ENCODE peak calls at places on chromosome 7, in six cellular contexts. Q is prostate gland, T is endothelial cell of umbilical vein, Y is spleen, R is tibial nerve, A is IMR-90. F is an unnamed sample.

GRCh38 chr7:152073352-152073751 is 47.9 kb downstream of the GALNT11 start:
- DNase-seq in Q (no peak), T (no peak), Y (no peak), R (no peak), A (no peak), F (no peak)

GRCh38 chr7:115417662-115418061 is 495.8 kb downstream of the MDFIC start:
- DNase-seq in Q (no peak), T (no peak), Y (no peak), R (no peak), A (no peak), F (no peak)

GRCh38 chr7:81624650-81625310 is 145.1 kb downstream of the HGF start:
- DNase-seq in Q (no peak), T (no peak), Y (no peak), R (no peak), A (peak), F (no peak)

GRCh38 chr7:158838238-158838637 is 8.9 kb upstream of the ESYT2 start:
- DNase-seq in Q (no peak), T (no peak), Y (no peak), R (no peak), A (no peak), F (no peak)

GRCh38 chr7:22842383-22842903 is 19.8 kb upstream of the TOMM7 start:
- DNase-seq in Q (no peak), T (no peak), Y (no peak), R (no peak), A (no peak), F (no peak)

GRCh38 chr7:151251926-151252835 is 3.7 kb upstream of the SMARCD3 start:
- DNase-seq in Q (no peak), T (peak), Y (no peak), R (peak), A (peak), F (no peak)

GRCh38 chr7:27091936-27092752 is 3.7 kb downstream of the HOXA1 start:
- DNase-seq in Q (no peak), T (no peak), Y (no peak), R (no peak), A (no peak), F (no peak)

GRCh38 chr7:118573065-118573464 is 348.6 kb downstream of the ANKRD7 start:
- DNase-seq in Q (peak), T (no peak), Y (no peak), R (no peak), A (no peak), F (peak)

GRCh38 chr7:135147341-135147898 is 452 bp upstream of the TMEM140 start:
- DNase-seq in Q (no peak), T (peak), Y (no peak), R (no peak), A (peak), F (no peak)

GRCh38 chr7:31595390-31595789 is 81.5 kb downstream of the ITPRID1 start:
- DNase-seq in Q (no peak), T (no peak), Y (no peak), R (no peak), A (no peak), F (no peak)

GRCh38 chr7:44667190-44667589 is 60.8 kb downstream of the OGDH start:
- DNase-seq in Q (no peak), T (no peak), Y (no peak), R (no peak), A (no peak), F (no peak)

GRCh38 chr7:149261829-149262617 is at the start of gene ZNF783:
- DNase-seq in Q (peak), T (peak), Y (peak), R (peak), A (peak), F (peak)
- TF ChIP-seq POLR2A in Q (peak), T (no peak), Y (no peak), R (no peak), A (no peak), F (peak)

DNA sequence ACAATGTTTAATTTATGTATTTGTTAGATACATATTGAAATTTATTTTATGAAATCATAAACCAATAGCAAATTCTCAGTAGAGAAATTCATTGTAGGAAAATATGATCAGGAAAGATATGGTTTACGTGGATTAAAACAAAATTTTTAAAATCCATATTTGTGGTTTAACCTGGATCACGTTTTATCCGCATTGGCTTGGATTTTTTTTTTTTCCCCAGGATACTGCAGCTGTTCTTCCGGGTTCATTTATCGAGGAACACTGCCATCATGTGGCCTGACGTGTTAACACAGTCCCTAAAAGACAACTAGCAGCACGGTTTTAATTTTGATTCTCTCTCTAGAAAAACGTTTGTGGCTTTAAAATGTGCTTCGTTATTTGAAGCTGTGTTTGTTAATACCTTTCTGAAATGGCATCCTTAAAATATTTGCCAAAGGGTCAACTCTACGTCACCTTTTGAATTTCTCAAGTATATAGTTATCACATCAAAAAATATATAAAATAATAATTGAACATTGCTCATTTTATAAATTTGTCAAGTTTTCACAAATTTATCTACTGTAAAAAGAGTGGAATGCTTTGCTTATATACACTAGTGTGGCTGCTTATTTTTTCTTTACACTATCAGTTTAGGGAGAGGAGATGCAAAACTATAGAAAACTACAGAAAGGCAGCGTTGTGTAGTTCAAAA is 8.7 kb upstream of the ASB4 start:
- DNase-seq in Q (peak), T (peak), Y (no peak), R (peak), A (peak), F (peak)
- TF ChIP-seq CTCF in Q (peak), T (peak), Y (peak), R (peak), A (peak), F (peak)

GRCh38 chr7:36760856-36761762 is 36.8 kb upstream of the AOAH start:
- DNase-seq in Q (no peak), T (no peak), Y (no peak), R (no peak), A (no peak), F (no peak)
- TF ChIP-seq POLR2A in Q (no peak), T (no peak), Y (no peak), R (no peak), A (no peak), F (no peak)

GRCh38 chr7:99324966-99325596 is 617 bp upstream of the ARPC1A start:
- DNase-seq in Q (no peak), T (no peak), Y (peak), R (no peak), A (no peak), F (no peak)

GRCh38 chr7:99331002-99331401 is 5.3 kb downstream of the ARPC1A start:
- DNase-seq in Q (no peak), T (no peak), Y (no peak), R (no peak), A (no peak), F (no peak)

GRCh38 chr7:99326408-99326782 is 697 bp downstream of the ARPC1A start:
- DNase-seq in Q (no peak), T (no peak), Y (no peak), R (no peak), A (no peak), F (no peak)

GRCh38 chr7:99324559-99324958 is 1.1 kb upstream of the ARPC1A start:
- DNase-seq in Q (no peak), T (no peak), Y (no peak), R (no peak), A (no peak), F (no peak)

GRCh38 chr7:99325597-99326407 is at the start of gene ARPC1A:
- DNase-seq in Q (peak), T (peak), Y (peak), R (peak), A (peak), F (peak)
- TF ChIP-seq CTCF in Q (peak), T (peak), Y (no peak), R (peak), A (peak), F (peak)

DNA sequence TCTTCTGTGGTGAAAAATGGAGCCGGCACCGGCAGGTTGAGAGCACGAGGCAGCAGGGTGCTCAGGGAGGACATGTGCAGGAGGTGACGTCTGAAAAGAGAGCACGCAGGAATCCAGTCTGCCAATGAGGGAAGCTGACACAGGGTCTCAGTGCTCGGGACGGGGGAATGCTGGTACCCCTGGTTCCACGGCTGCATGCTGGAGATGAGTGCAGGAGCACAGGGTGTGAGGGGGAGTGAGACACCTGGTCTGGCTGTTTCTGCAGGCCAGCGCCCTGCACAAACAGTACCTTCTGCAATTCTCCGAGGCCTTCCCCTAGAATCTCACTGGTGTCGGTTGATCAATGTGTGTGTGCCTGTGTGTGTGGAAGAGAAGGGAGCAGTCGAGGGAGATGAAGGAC is 72.7 kb downstream of the VOPP1 start:
- DNase-seq in Q (no peak), T (no peak), Y (peak), R (no peak), A (no peak), F (no peak)
- TF ChIP-seq POLR2A in Q (no peak), T (no peak), Y (no peak), R (no peak), A (no peak), F (no peak)

DNA sequence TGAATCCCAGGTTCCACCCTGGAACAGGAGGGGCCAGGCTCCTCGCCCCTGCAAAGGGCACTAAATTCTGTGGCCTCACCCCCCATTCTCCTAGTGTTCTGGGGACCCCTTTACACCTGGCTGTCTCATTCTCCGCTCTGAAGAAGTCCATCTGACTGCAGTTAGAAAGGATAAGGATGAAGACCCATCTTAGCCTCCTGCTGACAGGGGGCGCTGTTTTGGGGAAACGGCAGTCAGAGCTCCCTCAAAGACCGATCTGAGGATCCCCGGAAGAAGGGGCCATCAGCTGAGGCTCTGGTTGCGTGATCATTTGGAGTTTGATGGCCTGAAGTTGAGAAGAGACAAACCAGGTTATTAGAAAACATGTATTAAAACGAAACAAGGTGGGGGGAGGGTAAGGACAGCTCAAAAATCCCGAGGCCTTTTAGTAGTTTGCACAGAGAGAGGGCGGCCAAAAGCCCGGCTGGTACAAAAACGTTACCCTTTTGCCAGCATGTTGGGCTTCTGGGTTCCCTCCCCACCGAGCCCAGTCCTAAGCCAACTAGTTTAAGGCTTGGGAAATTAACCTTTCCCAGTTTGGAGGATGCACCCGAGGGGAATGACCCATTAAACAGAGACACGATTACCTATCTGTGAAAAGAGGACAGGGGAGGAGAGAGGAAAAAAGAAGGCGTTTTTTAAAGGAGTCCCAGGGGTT is 102.8 kb downstream of the CHN2 start:
- DNase-seq in Q (no peak), T (no peak), Y (no peak), R (no peak), A (no peak), F (no peak)
- TF ChIP-seq CTCF in Q (no peak), T (peak), Y (no peak), R (no peak), A (no peak), F (no peak)

F was measured in gastrocnemius medialis.